ENCODE peak calls at places on chromosomes 5 and 9, in eight cellular contexts. S is colonic mucosa; U is CD4-positive, CD25-positive, alpha-beta regulatory T cell; J is left lung; A is HCT116; T is heart left ventricle; N is GM23248; G is CD4-positive, alpha-beta memory T cell. L is an unnamed sample. For H3K4me1, the result is how much of the 10 kb centered on the place peaks cover.

GRCh38 chr9:114315723-114316363 is 7.1 kb upstream of the ORM1 start:
- DNase-seq in S (peak), U (no peak), J (no peak), A (no peak), T (no peak), N (no peak), G (no peak), L (no peak)

GRCh38 chr9:128887914-128888350 is 6.0 kb downstream of the LRRC8A start:
- DNase-seq in S (no peak), U (no peak), J (no peak), A (no peak), T (no peak), N (no peak), G (no peak), L (peak)

GRCh38 chr5:179607449-179607931 is 16.0 kb downstream of the HNRNPH1 start:
- DNase-seq in S (no peak), U (no peak), J (no peak), A (no peak), T (peak), N (peak), G (no peak), L (peak)

GRCh38 chr5:64165500-64166200 is at the start of gene RNF180:
- DNase-seq in S (peak), U (no peak), J (peak), A (no peak), T (peak), N (peak), G (no peak), L (peak)

GRCh38 chr5:158522001-158522400 is 577.7 kb downstream of the EBF1 start:
- DNase-seq in S (no peak), U (no peak), J (no peak), A (no peak), T (no peak), N (peak), G (no peak), L (no peak)

GRCh38 chr9:91930475-91930874 is 19.6 kb downstream of the ROR2 start:
- DNase-seq in S (no peak), U (no peak), J (no peak), A (no peak), T (no peak), N (peak), G (no peak), L (no peak)

GRCh38 chr9:899440-900184 is 58.1 kb downstream of the DMRT1 start:
- DNase-seq in S (peak), U (no peak), J (no peak), A (no peak), T (no peak), N (no peak), G (no peak), L (no peak)

GRCh38 chr9:133348763-133349573 is 950 bp downstream of the RPL7A start:
- DNase-seq in S (no peak), U (no peak), J (no peak), A (no peak), T (no peak), N (peak), G (no peak), L (peak)

GRCh38 chr9:75017378-75017777 is 10.7 kb downstream of the CARNMT1 start:
- DNase-seq in S (no peak), U (no peak), J (no peak), A (no peak), T (no peak), N (no peak), G (no peak), L (no peak)

GRCh38 chr5:30505014-30505886 is 688.2 kb upstream of the CDH6 start:
- DNase-seq in S (no peak), U (no peak), J (no peak), A (no peak), T (no peak), N (peak), G (no peak), L (no peak)

GRCh38 chr9:129506892-129507291 is 114.0 kb downstream of the C9orf50 start:
- DNase-seq in S (no peak), U (no peak), J (no peak), A (no peak), T (no peak), N (peak), G (no peak), L (no peak)

GRCh38 chr5:107615173-107615856 is 55.4 kb downstream of the EFNA5 start:
- DNase-seq in S (no peak), U (no peak), J (no peak), A (no peak), T (no peak), N (no peak), G (no peak), L (no peak)

GRCh38 chr9:133352635-133353340 is 3.5 kb downstream of the SURF1 start:
- DNase-seq in S (no peak), U (no peak), J (peak), A (no peak), T (no peak), N (no peak), G (no peak), L (peak)

GRCh38 chr5:122844136-122844915 is 1.1 kb upstream of the SNX24 start:
- DNase-seq in S (peak), U (peak), J (no peak), A (no peak), T (no peak), N (peak), G (no peak), L (no peak)

GRCh38 chr5:133330956-133331355 is 279.1 kb downstream of the HSPA4 start:
- DNase-seq in S (no peak), U (no peak), J (no peak), A (no peak), T (no peak), N (no peak), G (no peak), L (no peak)

GRCh38 chr5:50550274-50550673 is 109.2 kb upstream of the EMB start:
- DNase-seq in S (no peak), U (no peak), J (no peak), A (no peak), T (no peak), N (no peak), G (no peak), L (no peak)

GRCh38 chr9:129208191-129209091 is 30.4 kb upstream of the IER5L start:
- DNase-seq in S (no peak), U (peak), J (peak), A (no peak), T (no peak), N (no peak), G (no peak), L (no peak)

GRCh38 chr9:12935714-12936113 is 160.9 kb downstream of the LURAP1L start:
- DNase-seq in S (no peak), U (no peak), J (no peak), A (no peak), T (no peak), N (peak), G (no peak), L (no peak)

GRCh38 chr5:76576468-76576867 is 46.7 kb downstream of the F2RL2 start:
- DNase-seq in S (no peak), U (no peak), J (no peak), A (no peak), T (no peak), N (no peak), G (no peak), L (no peak)

GRCh38 chr5:65076251-65076869 is 307.6 kb downstream of the CWC27 start:
- DNase-seq in S (peak), U (peak), J (no peak), A (peak), T (peak), N (peak), G (peak), L (peak)

GRCh38 chr9:272251-273213 is 57.9 kb downstream of the DOCK8 start:
- DNase-seq in S (peak), U (peak), J (no peak), A (no peak), T (no peak), N (no peak), G (peak), L (no peak)

GRCh38 chr5:137706841-137707240 is 29.0 kb downstream of the KLHL3 start:
- DNase-seq in S (no peak), U (no peak), J (no peak), A (no peak), T (no peak), N (peak), G (no peak), L (no peak)

GRCh38 chr5:14721990-14722656 is 57.6 kb downstream of the OTULIN start:
- DNase-seq in S (no peak), U (no peak), J (no peak), A (no peak), T (no peak), N (peak), G (no peak), L (no peak)

GRCh38 chr5:61332369-61332745 is 299 bp downstream of the ZSWIM6 start:
- DNase-seq in S (no peak), U (peak), J (peak), A (no peak), T (no peak), N (peak), G (no peak), L (peak)

GRCh38 chr5:140362875-140363630 is 3.1 kb downstream of the SLC4A9 start:
- DNase-seq in S (peak), U (peak), J (peak), A (peak), T (peak), N (peak), G (peak), L (peak)

GRCh38 chr5:131589510-131590348 is 45.3 kb downstream of the RAPGEF6 start:
- DNase-seq in S (peak), U (peak), J (no peak), A (peak), T (peak), N (peak), G (peak), L (no peak)

GRCh38 chr9:93365427-93366118 is 85.9 kb upstream of the FAM120A start:
- DNase-seq in S (no peak), U (no peak), J (no peak), A (no peak), T (no peak), N (no peak), G (no peak), L (peak)

GRCh38 chr9:93368437-93368836 is 83.0 kb upstream of the FAM120A start:
- DNase-seq in S (no peak), U (no peak), J (no peak), A (no peak), T (no peak), N (no peak), G (no peak), L (no peak)

GRCh38 chr9:93366119-93366447 is 85.4 kb upstream of the FAM120A start:
- DNase-seq in S (no peak), U (no peak), J (peak), A (no peak), T (no peak), N (no peak), G (no peak), L (no peak)

GRCh38 chr9:93361995-93362394 is 89.5 kb upstream of the FAM120A start:
- DNase-seq in S (no peak), U (no peak), J (no peak), A (no peak), T (no peak), N (no peak), G (no peak), L (no peak)

GRCh38 chr9:93364734-93365426 is 86.6 kb upstream of the FAM120A start:
- DNase-seq in S (no peak), U (no peak), J (no peak), A (no peak), T (no peak), N (no peak), G (no peak), L (no peak)
- H3K4me1 ChIP-seq in S (under half), U (under half), J (under half), A (under half), T (under half), N (under half), G (under half), L (under half)

DNA sequence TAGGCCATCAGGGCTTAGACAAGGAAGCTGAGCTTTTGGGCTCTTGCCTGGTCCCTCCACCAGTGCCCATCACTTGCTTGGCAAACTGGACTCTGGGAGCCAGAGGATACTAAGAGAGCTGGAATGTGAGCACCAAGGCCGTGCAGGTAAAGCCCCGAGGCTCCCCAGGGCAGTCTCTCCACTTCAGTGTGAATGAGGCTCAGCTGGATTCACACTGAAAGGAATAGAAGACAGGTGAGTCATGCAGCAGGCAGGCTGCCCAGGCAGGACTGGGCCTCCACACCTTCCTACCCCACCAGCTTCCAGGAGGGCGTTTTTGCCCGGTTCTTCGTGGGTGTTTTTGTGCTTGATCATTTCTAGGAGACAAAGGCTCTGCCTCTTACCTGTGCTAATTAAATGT is 7.3 kb upstream of the CTSV start:
- DNase-seq in S (peak), U (no peak), J (peak), A (peak), T (no peak), N (peak), G (no peak), L (no peak)
- H3K27ac ChIP-seq in S (no peak), U (no peak), J (no peak), A (peak), T (no peak), N (no peak), G (no peak), L (no peak)

GRCh38 chr5:55902696-55903095 is 51.5 kb downstream of the IL31RA start:
- DNase-seq in S (no peak), U (no peak), J (no peak), A (no peak), T (no peak), N (no peak), G (no peak), L (no peak)

GRCh38 chr5:55904152-55904551 is 53.0 kb downstream of the IL31RA start:
- DNase-seq in S (no peak), U (no peak), J (no peak), A (no peak), T (no peak), N (peak), G (no peak), L (peak)

GRCh38 chr5:55905251-55905650 is 54.1 kb downstream of the IL31RA start:
- DNase-seq in S (no peak), U (no peak), J (no peak), A (no peak), T (no peak), N (no peak), G (no peak), L (no peak)

GRCh38 chr5:55900776-55901175 is 49.6 kb downstream of the IL31RA start:
- DNase-seq in S (no peak), U (no peak), J (no peak), A (no peak), T (no peak), N (no peak), G (no peak), L (no peak)

GRCh38 chr5:55903121-55903701 is 52.1 kb downstream of the IL31RA start:
- DNase-seq in S (no peak), U (peak), J (no peak), A (no peak), T (no peak), N (no peak), G (peak), L (peak)
- H3K4me3 ChIP-seq in S (no peak), U (peak), J (no peak), A (no peak), T (no peak), N (no peak), G (peak), L (no peak)

DNA sequence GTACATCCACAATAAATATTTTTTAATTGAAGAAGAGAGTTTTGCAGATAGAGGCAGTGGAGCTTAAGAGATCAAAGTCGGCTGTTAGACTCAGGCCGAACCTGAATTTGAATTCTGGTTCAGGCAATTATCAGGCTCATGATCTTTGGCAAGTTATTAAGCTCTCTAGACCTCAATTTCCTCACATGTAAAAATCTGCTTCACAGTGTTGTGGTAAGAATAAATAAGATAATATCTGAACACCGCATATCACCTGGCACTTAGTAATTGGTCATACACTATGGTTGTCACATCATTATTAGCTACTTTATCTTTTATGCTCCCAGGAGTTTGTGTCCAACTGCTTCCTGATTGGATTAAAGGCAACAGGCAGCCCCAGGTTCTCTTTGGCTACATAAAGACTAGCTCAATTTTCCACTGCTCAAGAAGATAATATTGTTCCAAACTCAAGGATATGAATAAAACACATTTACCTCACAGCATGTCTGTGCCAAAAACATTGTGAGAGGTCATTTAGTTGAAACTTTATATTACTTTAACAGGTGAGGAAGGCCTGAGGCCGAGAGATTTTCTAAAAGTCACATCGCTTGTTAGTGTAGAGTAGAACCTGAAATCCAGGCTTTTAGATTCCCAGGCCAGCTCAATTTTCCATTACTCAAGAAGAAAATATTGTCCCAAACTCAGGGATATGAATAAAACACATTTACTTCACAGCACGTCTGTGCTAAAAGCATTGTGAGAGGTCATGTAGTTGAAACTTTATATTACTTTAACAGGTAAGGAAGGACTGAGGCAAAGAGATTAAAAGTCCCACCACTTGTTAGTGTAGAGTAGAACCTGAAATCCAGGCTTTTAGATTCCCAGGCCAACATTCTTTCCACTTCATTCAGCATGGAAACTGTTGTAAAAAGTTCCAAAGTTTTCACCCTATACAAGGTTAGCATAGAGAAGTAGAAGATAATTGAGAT is 289.1 kb upstream of the PTGER4 start:
- DNase-seq in S (no peak), U (peak), J (no peak), A (no peak), T (no peak), N (no peak), G (peak), L (no peak)
- H3K4me1 ChIP-seq in S (under half), U (under half), J (under half), A (under half), T (under half), N (under half), G (half or more), L (under half)

GRCh38 chr9:84697494-84698114 is 28.1 kb downstream of the NTRK2 start:
- DNase-seq in S (peak), U (peak), J (peak), A (peak), T (peak), N (peak), G (peak), L (peak)
- H3K27ac ChIP-seq in S (no peak), U (no peak), J (no peak), A (no peak), T (no peak), N (no peak), G (no peak), L (no peak)

DNA sequence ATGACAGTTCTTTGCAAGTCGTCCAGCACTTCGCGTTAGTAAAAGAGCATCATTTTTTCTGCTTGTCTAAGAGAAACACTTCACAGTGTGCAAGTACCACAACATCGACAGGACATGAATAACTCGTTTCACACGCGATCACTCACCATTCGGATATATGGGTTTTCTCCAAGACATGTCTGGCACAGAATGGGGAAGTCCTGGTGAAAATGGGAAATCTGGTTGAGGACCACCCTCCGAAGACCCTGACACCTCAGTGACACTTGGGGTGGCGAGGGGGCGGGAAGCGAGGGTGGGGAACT is 613 bp downstream of the RBM22 start:
- DNase-seq in S (no peak), U (no peak), J (no peak), A (peak), T (no peak), N (no peak), G (no peak), L (no peak)
- H3K4me3 ChIP-seq in S (peak), U (peak), J (peak), A (peak), T (peak), N (peak), G (peak), L (peak)

GRCh38 chr5:53782620-53783019 is 222.2 kb downstream of the NDUFS4 start:
- DNase-seq in S (no peak), U (no peak), J (no peak), A (no peak), T (no peak), N (no peak), G (no peak), L (no peak)
- H3K4me1 ChIP-seq in S (under half), U (under half), J (under half), A (under half), T (under half), N (under half), G (under half), L (under half)

GRCh38 chr5:178472138-178472537 is 118.1 kb downstream of the COL23A1 start:
- DNase-seq in S (no peak), U (no peak), J (no peak), A (no peak), T (no peak), N (no peak), G (no peak), L (no peak)
- H3K27ac ChIP-seq in S (no peak), U (no peak), J (no peak), A (no peak), T (no peak), N (no peak), G (no peak), L (no peak)